ENCODE peak calls at places on chromosome 10, in five cellular contexts. G is colonic mucosa, L is fibroblast of the conjunctiva, Y is NCI-H526 treated with DMSO at 0.1 percent for 48 hours, U is HT-29. M is an unnamed sample.

GRCh38 chr10:21464134-21464533 is 61.3 kb downstream of the SKIDA1 start:
- DNase-seq in U (no peak), G (no peak), Y (no peak), L (no peak), M (no peak)

GRCh38 chr10:79459243-79459642 is 13.8 kb upstream of the ZCCHC24 start:
- DNase-seq in Y (no peak), U (no peak), L (no peak), G (no peak), M (no peak)

GRCh38 chr10:14486777-14487510 is 156.2 kb upstream of the FRMD4A start:
- DNase-seq in G (no peak), Y (peak; percentile 15), L (no peak), U (no peak), M (peak; percentile 16)

GRCh38 chr10:24241536-24241935 is 32.6 kb downstream of the KIAA1217 start:
- DNase-seq in U (no peak), G (no peak), L (no peak), Y (no peak), M (no peak)

GRCh38 chr10:784759-785538 is 95.5 kb upstream of the DIP2C start:
- DNase-seq in G (peak; percentile 30), L (no peak), Y (peak; percentile 1), U (no peak), M (peak; percentile 94)

GRCh38 chr10:25820496-25821415 is 113.3 kb upstream of the MYO3A start:
- DNase-seq in G (no peak), L (no peak), U (no peak), Y (no peak), M (no peak)

GRCh38 chr10:119293368-119293767 is 86.0 kb downstream of the GRK5 start:
- DNase-seq in L (no peak), U (peak; percentile 81), G (no peak), Y (no peak), M (no peak)

GRCh38 chr10:30728786-30729185 is 99.2 kb upstream of the LYZL2 start:
- DNase-seq in U (no peak), L (no peak), Y (no peak), G (no peak), M (no peak)

GRCh38 chr10:77392851-77393250 is 244.8 kb downstream of the KCNMA1 start:
- DNase-seq in G (no peak), Y (no peak), U (no peak), L (peak; percentile 82), M (peak; percentile 85)

GRCh38 chr10:11011966-11012365 is 5.7 kb upstream of the CELF2 start:
- DNase-seq in L (no peak), Y (no peak), G (no peak), U (no peak), M (peak; percentile 41)

GRCh38 chr10:43249962-43250624 is 16.8 kb downstream of the RASGEF1A start:
- DNase-seq in L (no peak), U (no peak), Y (no peak), G (no peak), M (no peak)

GRCh38 chr10:70096705-70097420 is 35.8 kb downstream of the AIFM2 start:
- DNase-seq in U (no peak), Y (no peak), G (no peak), L (no peak), M (no peak)

GRCh38 chr10:125811251-125811650 is 11.8 kb downstream of the UROS start:
- DNase-seq in G (no peak), Y (no peak), L (no peak), U (no peak), M (no peak)

GRCh38 chr10:64977912-64978311 is 1456.7 kb downstream of the REEP3 start:
- DNase-seq in U (peak; percentile 16), Y (no peak), L (no peak), G (no peak), M (no peak)

GRCh38 chr10:8365935-8366911 is 311.7 kb downstream of the GATA3 start:
- DNase-seq in U (peak; percentile 95), Y (no peak), L (no peak), G (no peak), M (peak; percentile 92)

M was measured in astrocyte of the hippocampus.